ENCODE peak calls at places on chromosomes 2 and 18, in nine cellular contexts. One of them, this sample, is unnamed.

GRCh38 chr2:82339805-82340204 is 2035.3 kb upstream of the LRRTM1 start:
- DNase-seq in mesothelial cell of epicardium: no peak
- DNase-seq in dorsolateral prefrontal cortex: no peak
- DNase-seq in ovary: no peak
- DNase-seq in fibroblast of villous mesenchyme: no peak
- DNase-seq in cardiac muscle cell: no peak
- DNase-seq in neural progenitor cell: no peak
- DNase-seq in glutamatergic neuron: no peak
- DNase-seq in K562: no peak
- DNase-seq in this sample: no peak

GRCh38 chr18:55096261-55097026 is 137.2 kb upstream of the CCDC68 start:
- DNase-seq in fibroblast of villous mesenchyme: peak
- DNase-seq in cardiac muscle cell: peak
- DNase-seq in neural progenitor cell: peak
- DNase-seq in ovary: no peak
- DNase-seq in glutamatergic neuron: peak
- DNase-seq in K562: no peak
- DNase-seq in mesothelial cell of epicardium: no peak
- DNase-seq in dorsolateral prefrontal cortex: peak
- DNase-seq in this sample: no peak

GRCh38 chr2:85111819-85112281 is 21.3 kb upstream of the TCF7L1 start:
- DNase-seq in neural progenitor cell: no peak
- DNase-seq in mesothelial cell of epicardium: no peak
- DNase-seq in glutamatergic neuron: no peak
- DNase-seq in ovary: no peak
- DNase-seq in cardiac muscle cell: no peak
- DNase-seq in K562: no peak
- DNase-seq in dorsolateral prefrontal cortex: no peak
- DNase-seq in fibroblast of villous mesenchyme: no peak
- DNase-seq in this sample: no peak

GRCh38 chr2:239874636-239875356 is 150.3 kb downstream of the NDUFA10 start:
- DNase-seq in cardiac muscle cell: no peak
- DNase-seq in glutamatergic neuron: no peak
- DNase-seq in dorsolateral prefrontal cortex: no peak
- DNase-seq in ovary: no peak
- DNase-seq in K562: no peak
- DNase-seq in fibroblast of villous mesenchyme: no peak
- DNase-seq in mesothelial cell of epicardium: peak
- DNase-seq in neural progenitor cell: no peak
- DNase-seq in this sample: no peak

GRCh38 chr2:238945433-238946150 is 97.7 kb downstream of the TWIST2 start:
- DNase-seq in K562: peak
- DNase-seq in neural progenitor cell: peak
- DNase-seq in cardiac muscle cell: no peak
- DNase-seq in ovary: peak
- DNase-seq in dorsolateral prefrontal cortex: no peak
- DNase-seq in glutamatergic neuron: peak
- DNase-seq in fibroblast of villous mesenchyme: peak
- DNase-seq in mesothelial cell of epicardium: peak
- DNase-seq in this sample: no peak

GRCh38 chr18:23077493-23078256 is 57.6 kb upstream of the CABLES1 start:
- DNase-seq in cardiac muscle cell: peak
- DNase-seq in glutamatergic neuron: no peak
- DNase-seq in ovary: no peak
- DNase-seq in dorsolateral prefrontal cortex: no peak
- DNase-seq in K562: no peak
- DNase-seq in neural progenitor cell: no peak
- DNase-seq in mesothelial cell of epicardium: no peak
- DNase-seq in fibroblast of villous mesenchyme: peak
- DNase-seq in this sample: no peak

GRCh38 chr2:201057089-201057499 is 14.4 kb downstream of the HYCC2 start:
- DNase-seq in fibroblast of villous mesenchyme: peak
- DNase-seq in K562: no peak
- DNase-seq in ovary: no peak
- DNase-seq in dorsolateral prefrontal cortex: no peak
- DNase-seq in cardiac muscle cell: no peak
- DNase-seq in glutamatergic neuron: no peak
- DNase-seq in mesothelial cell of epicardium: no peak
- DNase-seq in neural progenitor cell: no peak
- DNase-seq in this sample: no peak

GRCh38 chr2:153403937-153404336 is 74.6 kb downstream of the RPRM start:
- DNase-seq in fibroblast of villous mesenchyme: no peak
- DNase-seq in dorsolateral prefrontal cortex: no peak
- DNase-seq in mesothelial cell of epicardium: no peak
- DNase-seq in ovary: no peak
- DNase-seq in neural progenitor cell: no peak
- DNase-seq in glutamatergic neuron: no peak
- DNase-seq in cardiac muscle cell: no peak
- DNase-seq in K562: no peak
- DNase-seq in this sample: no peak

GRCh38 chr2:167550448-167550847 is 662.2 kb downstream of the XIRP2 start:
- DNase-seq in fibroblast of villous mesenchyme: peak
- DNase-seq in glutamatergic neuron: no peak
- DNase-seq in neural progenitor cell: peak
- DNase-seq in ovary: no peak
- DNase-seq in K562: no peak
- DNase-seq in cardiac muscle cell: peak
- DNase-seq in dorsolateral prefrontal cortex: no peak
- DNase-seq in mesothelial cell of epicardium: no peak
- DNase-seq in this sample: no peak
- TF ChIP-seq CTCF in fibroblast of villous mesenchyme: peak
- TF ChIP-seq CTCF in glutamatergic neuron: peak
- TF ChIP-seq CTCF in neural progenitor cell: peak
- TF ChIP-seq CTCF in ovary: no peak
- TF ChIP-seq CTCF in K562: peak
- TF ChIP-seq CTCF in cardiac muscle cell: peak
- TF ChIP-seq CTCF in dorsolateral prefrontal cortex: no peak
- TF ChIP-seq CTCF in mesothelial cell of epicardium: no peak
- TF ChIP-seq CTCF in this sample: no peak

GRCh38 chr2:57376985-57377384 is 669.6 kb upstream of the VRK2 start:
- DNase-seq in glutamatergic neuron: no peak
- DNase-seq in dorsolateral prefrontal cortex: no peak
- DNase-seq in K562: no peak
- DNase-seq in cardiac muscle cell: peak
- DNase-seq in neural progenitor cell: peak
- DNase-seq in ovary: no peak
- DNase-seq in fibroblast of villous mesenchyme: peak
- DNase-seq in mesothelial cell of epicardium: no peak
- DNase-seq in this sample: no peak
- TF ChIP-seq CTCF in glutamatergic neuron: no peak
- TF ChIP-seq CTCF in dorsolateral prefrontal cortex: no peak
- TF ChIP-seq CTCF in K562: no peak
- TF ChIP-seq CTCF in cardiac muscle cell: no peak
- TF ChIP-seq CTCF in neural progenitor cell: peak
- TF ChIP-seq CTCF in ovary: no peak
- TF ChIP-seq CTCF in fibroblast of villous mesenchyme: peak
- TF ChIP-seq CTCF in mesothelial cell of epicardium: no peak
- TF ChIP-seq CTCF in this sample: no peak

GRCh38 chr2:8803658-8804379 is 33.6 kb downstream of the KIDINS220 start:
- DNase-seq in ovary: no peak
- DNase-seq in dorsolateral prefrontal cortex: no peak
- DNase-seq in neural progenitor cell: no peak
- DNase-seq in K562: peak
- DNase-seq in glutamatergic neuron: no peak
- DNase-seq in fibroblast of villous mesenchyme: peak
- DNase-seq in cardiac muscle cell: peak
- DNase-seq in mesothelial cell of epicardium: no peak
- DNase-seq in this sample: peak
- TF ChIP-seq CTCF in ovary: no peak
- TF ChIP-seq CTCF in dorsolateral prefrontal cortex: no peak
- TF ChIP-seq CTCF in neural progenitor cell: no peak
- TF ChIP-seq CTCF in K562: peak
- TF ChIP-seq CTCF in glutamatergic neuron: no peak
- TF ChIP-seq CTCF in fibroblast of villous mesenchyme: peak
- TF ChIP-seq CTCF in cardiac muscle cell: no peak
- TF ChIP-seq CTCF in mesothelial cell of epicardium: no peak
- TF ChIP-seq CTCF in this sample: no peak

GRCh38 chr2:73284296-73285161 is at the start of gene FBXO41:
- DNase-seq in ovary: peak
- DNase-seq in glutamatergic neuron: peak
- DNase-seq in fibroblast of villous mesenchyme: peak
- DNase-seq in cardiac muscle cell: peak
- DNase-seq in mesothelial cell of epicardium: peak
- DNase-seq in neural progenitor cell: peak
- DNase-seq in K562: peak
- DNase-seq in dorsolateral prefrontal cortex: peak
- DNase-seq in this sample: no peak

GRCh38 chr2:73285162-73285739 is 973 bp upstream of the FBXO41 start:
- DNase-seq in neural progenitor cell: no peak
- DNase-seq in fibroblast of villous mesenchyme: no peak
- DNase-seq in cardiac muscle cell: no peak
- DNase-seq in K562: no peak
- DNase-seq in mesothelial cell of epicardium: no peak
- DNase-seq in dorsolateral prefrontal cortex: no peak
- DNase-seq in glutamatergic neuron: no peak
- DNase-seq in ovary: no peak
- DNase-seq in this sample: no peak

GRCh38 chr2:73283545-73284295 is 558 bp downstream of the FBXO41 start:
- DNase-seq in K562: peak
- DNase-seq in glutamatergic neuron: peak
- DNase-seq in ovary: no peak
- DNase-seq in dorsolateral prefrontal cortex: no peak
- DNase-seq in fibroblast of villous mesenchyme: no peak
- DNase-seq in cardiac muscle cell: no peak
- DNase-seq in neural progenitor cell: peak
- DNase-seq in mesothelial cell of epicardium: no peak
- DNase-seq in this sample: no peak

GRCh38 chr2:73281244-73281643 is 3.0 kb downstream of the FBXO41 start:
- DNase-seq in fibroblast of villous mesenchyme: no peak
- DNase-seq in glutamatergic neuron: no peak
- DNase-seq in neural progenitor cell: no peak
- DNase-seq in K562: no peak
- DNase-seq in ovary: no peak
- DNase-seq in mesothelial cell of epicardium: no peak
- DNase-seq in dorsolateral prefrontal cortex: no peak
- DNase-seq in cardiac muscle cell: no peak
- DNase-seq in this sample: no peak

GRCh38 chr2:73282924-73283544 is 1.2 kb downstream of the FBXO41 start:
- DNase-seq in ovary: no peak
- DNase-seq in neural progenitor cell: peak
- DNase-seq in mesothelial cell of epicardium: no peak
- DNase-seq in K562: no peak
- DNase-seq in cardiac muscle cell: no peak
- DNase-seq in fibroblast of villous mesenchyme: no peak
- DNase-seq in dorsolateral prefrontal cortex: no peak
- DNase-seq in glutamatergic neuron: no peak
- DNase-seq in this sample: no peak
- TF ChIP-seq CTCF in ovary: no peak
- TF ChIP-seq CTCF in neural progenitor cell: no peak
- TF ChIP-seq CTCF in mesothelial cell of epicardium: no peak
- TF ChIP-seq CTCF in K562: no peak
- TF ChIP-seq CTCF in cardiac muscle cell: no peak
- TF ChIP-seq CTCF in fibroblast of villous mesenchyme: no peak
- TF ChIP-seq CTCF in dorsolateral prefrontal cortex: no peak
- TF ChIP-seq CTCF in glutamatergic neuron: no peak
- TF ChIP-seq CTCF in this sample: no peak

DNA sequence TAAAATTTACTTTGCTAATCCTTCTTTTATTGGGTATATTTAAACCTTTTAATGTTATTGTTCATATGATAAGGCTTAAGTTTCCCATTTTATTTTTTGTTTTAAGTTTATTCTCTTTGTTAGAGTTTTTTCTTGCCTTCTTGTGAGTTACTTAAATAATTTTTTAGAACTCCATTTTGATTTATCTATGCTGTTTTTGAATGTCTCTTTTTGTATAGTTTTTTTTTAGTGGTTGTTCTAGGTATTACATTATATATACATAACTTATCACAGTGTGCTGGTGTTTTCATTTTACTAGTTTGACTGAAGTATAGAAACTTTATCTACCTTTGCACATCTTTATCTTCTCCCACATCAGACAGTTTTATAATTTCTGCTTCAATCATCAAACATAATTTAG is 49.4 kb upstream of the TGFA start:
- DNase-seq in cardiac muscle cell: no peak
- DNase-seq in dorsolateral prefrontal cortex: no peak
- DNase-seq in mesothelial cell of epicardium: no peak
- DNase-seq in fibroblast of villous mesenchyme: no peak
- DNase-seq in neural progenitor cell: no peak
- DNase-seq in glutamatergic neuron: no peak
- DNase-seq in ovary: no peak
- DNase-seq in K562: no peak
- DNase-seq in this sample: no peak
- TF ChIP-seq CTCF in cardiac muscle cell: no peak
- TF ChIP-seq CTCF in dorsolateral prefrontal cortex: peak
- TF ChIP-seq CTCF in mesothelial cell of epicardium: peak
- TF ChIP-seq CTCF in fibroblast of villous mesenchyme: no peak
- TF ChIP-seq CTCF in neural progenitor cell: no peak
- TF ChIP-seq CTCF in glutamatergic neuron: peak
- TF ChIP-seq CTCF in ovary: no peak
- TF ChIP-seq CTCF in K562: no peak
- TF ChIP-seq CTCF in this sample: peak

GRCh38 chr2:223599646-223600009 is 2.5 kb downstream of the SCG2 start:
- DNase-seq in glutamatergic neuron: no peak
- DNase-seq in cardiac muscle cell: no peak
- DNase-seq in mesothelial cell of epicardium: no peak
- DNase-seq in fibroblast of villous mesenchyme: peak
- DNase-seq in K562: no peak
- DNase-seq in neural progenitor cell: no peak
- DNase-seq in ovary: no peak
- DNase-seq in dorsolateral prefrontal cortex: no peak
- DNase-seq in this sample: no peak

GRCh38 chr2:223600056-223600455 is 2.1 kb downstream of the SCG2 start:
- DNase-seq in neural progenitor cell: no peak
- DNase-seq in K562: no peak
- DNase-seq in fibroblast of villous mesenchyme: peak
- DNase-seq in cardiac muscle cell: no peak
- DNase-seq in dorsolateral prefrontal cortex: no peak
- DNase-seq in glutamatergic neuron: no peak
- DNase-seq in mesothelial cell of epicardium: no peak
- DNase-seq in ovary: no peak
- DNase-seq in this sample: no peak

GRCh38 chr2:223602972-223603371 is 811 bp upstream of the SCG2 start:
- DNase-seq in glutamatergic neuron: no peak
- DNase-seq in mesothelial cell of epicardium: no peak
- DNase-seq in dorsolateral prefrontal cortex: no peak
- DNase-seq in cardiac muscle cell: no peak
- DNase-seq in K562: no peak
- DNase-seq in ovary: no peak
- DNase-seq in neural progenitor cell: no peak
- DNase-seq in fibroblast of villous mesenchyme: peak
- DNase-seq in this sample: no peak

GRCh38 chr2:223604231-223604630 is 2.1 kb upstream of the SCG2 start:
- DNase-seq in ovary: no peak
- DNase-seq in dorsolateral prefrontal cortex: no peak
- DNase-seq in glutamatergic neuron: no peak
- DNase-seq in neural progenitor cell: no peak
- DNase-seq in K562: no peak
- DNase-seq in cardiac muscle cell: no peak
- DNase-seq in mesothelial cell of epicardium: no peak
- DNase-seq in fibroblast of villous mesenchyme: no peak
- DNase-seq in this sample: no peak

GRCh38 chr2:223601932-223602676 is at the start of gene SCG2:
- DNase-seq in cardiac muscle cell: peak
- DNase-seq in ovary: peak
- DNase-seq in fibroblast of villous mesenchyme: peak
- DNase-seq in neural progenitor cell: peak
- DNase-seq in mesothelial cell of epicardium: peak
- DNase-seq in glutamatergic neuron: peak
- DNase-seq in K562: peak
- DNase-seq in dorsolateral prefrontal cortex: peak
- DNase-seq in this sample: peak
- TF ChIP-seq CTCF in cardiac muscle cell: peak
- TF ChIP-seq CTCF in ovary: peak
- TF ChIP-seq CTCF in fibroblast of villous mesenchyme: peak
- TF ChIP-seq CTCF in neural progenitor cell: no peak
- TF ChIP-seq CTCF in mesothelial cell of epicardium: peak
- TF ChIP-seq CTCF in glutamatergic neuron: peak
- TF ChIP-seq CTCF in K562: no peak
- TF ChIP-seq CTCF in dorsolateral prefrontal cortex: peak
- TF ChIP-seq CTCF in this sample: no peak

This sample was measured in pancreas.